ENCODE peak calls at places on chromosome 14, in eight cellular contexts. J is A549, P is AG04449, Y is mucosa of descending colon, O is AG09309, I is cardiac muscle cell, V is fibroblast of the aortic adventitia, N is fibroblast of villous mesenchyme. R is an unnamed sample.

GRCh38 chr14:53278602-53279506 is 125.7 kb upstream of the DDHD1 start:
- DNase-seq in J (no peak), P (no peak), Y (no peak), O (no peak), I (peak; percentile 42), V (peak; percentile 5), N (peak; percentile 90), R (no peak)

GRCh38 chr14:75832621-75833297 is 149.0 kb downstream of the TGFB3 start:
- DNase-seq in J (no peak), P (no peak), Y (no peak), O (peak; percentile 52), I (peak; percentile 68), V (peak; percentile 61), N (peak; percentile 51), R (no peak)

GRCh38 chr14:96245710-96246534 is 10.1 kb upstream of the BDKRB1 start:
- DNase-seq in J (no peak), P (no peak), Y (no peak), O (peak; percentile 64), I (peak; percentile 73), V (peak; percentile 82), N (no peak), R (no peak)

GRCh38 chr14:80213602-80214001 is 2.3 kb upstream of the DIO2 start:
- DNase-seq in J (peak; percentile 40), P (no peak), Y (peak; percentile 36), O (peak; percentile 67), I (peak; percentile 89), V (peak; percentile 81), N (peak; percentile 81), R (no peak)

GRCh38 chr14:104860414-104860813 is 4.7 kb upstream of the CEP170B start:
- DNase-seq in J (no peak), P (no peak), Y (no peak), O (no peak), I (no peak), V (no peak), N (no peak), R (no peak)

GRCh38 chr14:29749327-29749726 is 178.3 kb downstream of the PRKD1 start:
- DNase-seq in J (no peak), P (no peak), Y (no peak), O (no peak), I (peak; percentile 66), V (peak; percentile 42), N (peak; percentile 45), R (no peak)

GRCh38 chr14:69876848-69877306 is 2.3 kb upstream of the SMOC1 start:
- DNase-seq in J (no peak), P (no peak), Y (no peak), O (no peak), I (no peak), V (no peak), N (no peak), R (no peak)

GRCh38 chr14:81275995-81276698 is 55.4 kb upstream of the GTF2A1 start:
- DNase-seq in J (no peak), P (no peak), Y (no peak), O (no peak), I (no peak), V (no peak), N (no peak), R (no peak)

GRCh38 chr14:77097006-77097688 is 911 bp upstream of the CIPC start:
- DNase-seq in J (no peak), P (no peak), Y (no peak), O (no peak), I (no peak), V (peak; percentile 34), N (peak; percentile 57), R (no peak)

GRCh38 chr14:20659813-20660395 is 18.4 kb upstream of the OR6S1 start:
- DNase-seq in J (no peak), P (no peak), Y (no peak), O (no peak), I (no peak), V (no peak), N (no peak), R (no peak)

GRCh38 chr14:20657216-20658211 is 16.0 kb upstream of the OR6S1 start:
- DNase-seq in J (peak; percentile 83), P (no peak), Y (no peak), O (no peak), I (no peak), V (no peak), N (no peak), R (no peak)

GRCh38 chr14:20658246-20658645 is 16.8 kb upstream of the OR6S1 start:
- DNase-seq in J (no peak), P (no peak), Y (no peak), O (no peak), I (no peak), V (no peak), N (no peak), R (no peak)

GRCh38 chr14:20662968-20663731 is 21.2 kb upstream of the RNASE4 start:
- DNase-seq in J (peak; percentile 74), P (no peak), Y (peak; percentile 86), O (peak; percentile 16), I (peak; percentile 60), V (peak; percentile 72), N (peak; percentile 27), R (no peak)

DNA sequence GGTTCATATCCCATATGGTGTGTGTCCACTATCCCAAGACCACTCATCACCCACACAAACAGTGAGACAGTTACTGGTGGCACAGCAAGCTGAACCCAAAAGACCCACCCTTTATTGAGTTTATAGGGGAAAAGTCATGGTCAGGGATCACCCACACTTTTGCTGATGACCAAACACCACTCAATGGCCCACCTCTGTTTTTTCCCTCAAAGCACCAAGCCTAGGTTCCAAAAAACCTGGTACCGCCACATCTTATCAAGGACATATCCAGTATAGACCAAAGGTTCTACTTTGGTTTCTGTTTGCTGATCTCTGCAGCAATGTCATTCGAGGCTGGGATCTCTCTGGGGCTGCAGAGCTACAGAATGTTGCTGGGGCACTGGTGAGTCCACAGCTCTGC is 19.7 kb upstream of the OR6S1 start:
- DNase-seq in J (no peak), P (no peak), Y (no peak), O (no peak), I (no peak), V (no peak), N (no peak), R (no peak)
- H3K4me3 ChIP-seq in J (no peak overlapping the region), P (no peak overlapping the region), Y (no peak overlapping the region), O (no peak overlapping the region), I (no peak overlapping the region), V (no peak overlapping the region), N (no peak overlapping the region), R (no peak overlapping the region)

DNA sequence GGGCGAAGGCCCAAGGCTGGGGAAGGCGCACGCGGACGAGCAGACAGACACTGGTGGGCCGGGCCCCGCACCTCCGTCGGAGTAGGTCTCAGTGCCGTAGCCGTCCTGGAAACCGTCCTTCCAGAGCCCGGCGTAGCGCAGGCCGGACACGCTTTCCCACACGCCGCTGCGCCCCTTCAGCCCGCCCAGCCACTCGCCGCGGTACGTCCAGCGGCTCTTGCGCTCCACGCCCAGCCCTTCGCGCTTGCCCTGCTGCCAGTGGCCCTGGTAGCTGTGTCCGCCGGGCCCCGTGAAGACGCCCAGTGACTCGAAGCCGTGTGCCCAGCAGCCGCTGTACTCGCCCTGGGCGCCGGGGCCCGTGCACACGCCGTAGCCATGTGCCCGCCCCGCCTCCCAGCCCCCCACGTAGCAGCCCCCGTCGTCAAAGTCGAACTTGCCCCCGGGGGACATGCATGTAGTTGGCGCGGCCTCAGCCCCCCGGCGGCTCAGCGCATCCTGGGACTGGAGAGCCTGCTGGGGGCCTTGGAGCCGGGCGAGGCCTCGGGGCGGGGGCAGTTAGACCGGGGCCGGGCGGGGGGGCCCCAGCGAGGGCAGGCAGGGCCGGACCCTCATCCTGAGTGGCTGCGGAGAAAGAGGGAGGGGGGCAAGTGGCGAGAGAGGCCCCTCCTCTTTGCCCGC is 1.4 kb downstream of the JPH4 start:
- DNase-seq in J (no peak), P (no peak), Y (no peak), O (no peak), I (peak; percentile 44), V (no peak), N (no peak), R (no peak)
- H3K4me3 ChIP-seq in J (no peak overlapping the region), P (no peak overlapping the region), Y (no peak overlapping the region), O (no peak overlapping the region), I (peak overlapping the region; percentile 23), V (no peak overlapping the region), N (no peak overlapping the region), R (peak overlapping the region; percentile 57)

GRCh38 chr14:88322505-88323085 is 474 bp downstream of the KCNK10 start:
- DNase-seq in J (no peak), P (no peak), Y (no peak), O (no peak), I (no peak), V (peak; percentile 1), N (no peak), R (no peak)

GRCh38 chr14:88321692-88322504 is 1.2 kb downstream of the KCNK10 start:
- DNase-seq in J (no peak), P (no peak), Y (no peak), O (no peak), I (no peak), V (no peak), N (no peak), R (no peak)

GRCh38 chr14:88325883-88326282 is 2.8 kb upstream of the KCNK10 start:
- DNase-seq in J (no peak), P (no peak), Y (no peak), O (no peak), I (no peak), V (no peak), N (no peak), R (no peak)

GRCh38 chr14:88323520-88324199 is 591 bp upstream of the KCNK10 start:
- DNase-seq in J (no peak), P (no peak), Y (no peak), O (no peak), I (peak; percentile 31), V (no peak), N (no peak), R (no peak)

GRCh38 chr14:88323086-88323519 is at the start of gene KCNK10:
- DNase-seq in J (no peak), P (no peak), Y (no peak), O (no peak), I (peak; percentile 6), V (no peak), N (no peak), R (no peak)
- H3K4me3 ChIP-seq in J (peak within 1 kb of the TSS; percentile 34), P (peak within 1 kb of the TSS; percentile 36), Y (no peak within 1 kb of the TSS), O (peak within 1 kb of the TSS; percentile 7), I (peak within 1 kb of the TSS; percentile 41), V (no peak within 1 kb of the TSS), N (peak within 1 kb of the TSS; percentile 12), R (peak within 1 kb of the TSS; percentile 57)

GRCh38 chr14:37591311-37591940 is 3.6 kb downstream of the FOXA1 start:
- DNase-seq in J (no peak), P (no peak), Y (peak; percentile 76), O (no peak), I (no peak), V (no peak), N (no peak), R (no peak)
- H3K4me3 ChIP-seq in J (peak overlapping the region; percentile 92), P (no peak overlapping the region), Y (peak overlapping the region; percentile 54), O (no peak overlapping the region), I (no peak overlapping the region), V (no peak overlapping the region), N (no peak overlapping the region), R (no peak overlapping the region)

GRCh38 chr14:88516742-88517418 is 37.9 kb downstream of the PTPN21 start:
- DNase-seq in J (no peak), P (no peak), Y (peak; percentile 43), O (no peak), I (no peak), V (no peak), N (peak; percentile 11), R (no peak)
- H3K4me3 ChIP-seq in J (no peak overlapping the region), P (no peak overlapping the region), Y (no peak overlapping the region), O (no peak overlapping the region), I (no peak overlapping the region), V (no peak overlapping the region), N (peak overlapping the region; percentile 6), R (peak overlapping the region; percentile 20)

GRCh38 chr14:61281186-61281676 is at the start of gene TMEM30B:
- DNase-seq in J (no peak), P (no peak), Y (peak; percentile 90), O (no peak), I (no peak), V (no peak), N (no peak), R (no peak)
- H3K4me3 ChIP-seq in J (peak within 1 kb of the TSS; percentile 53), P (peak within 1 kb of the TSS; percentile 45), Y (peak within 1 kb of the TSS; percentile 59), O (peak within 1 kb of the TSS; percentile 47), I (peak within 1 kb of the TSS; percentile 20), V (peak within 1 kb of the TSS; percentile 49), N (peak within 1 kb of the TSS; percentile 26), R (peak within 1 kb of the TSS; percentile 73)